ENCODE peak calls at places on chromosomes 1 and 21, in ten cellular contexts. L, H, Y, F, S, D, X, I, Q and W are unnamed samples.

GRCh38 chr21:42724226-42724920 is 71.0 kb downstream of the PDE9A start:
- DNase-seq in X (peak; percentile 63), L (peak; percentile 49), I (no peak), F (peak; percentile 91), D (no peak), H (no peak), Q (no peak), Y (no peak), S (peak; percentile 28), W (peak; percentile 35)

GRCh38 chr21:15289896-15290841 is 225.4 kb upstream of the NRIP1 start:
- DNase-seq in L (no peak), X (peak; percentile 2), F (peak; percentile 49), Q (peak; percentile 55), I (no peak), Y (peak; percentile 21), H (peak; percentile 46), S (no peak), D (no peak), W (no peak)

GRCh38 chr1:155127672-155128468 is at the start of gene EFNA1:
- DNase-seq in D (peak; percentile 77), Y (peak; percentile 48), Q (peak; percentile 44), S (peak; percentile 49), I (no peak), F (peak; percentile 5), L (no peak), X (peak; percentile 79), H (peak; percentile 81), W (no peak)

GRCh38 chr1:24102966-24103365 is 9.0 kb downstream of the MYOM3 start:
- DNase-seq in S (no peak), Y (no peak), L (no peak), D (no peak), F (no peak), I (peak; percentile 87), X (peak; percentile 58), H (no peak), Q (peak; percentile 68), W (no peak)

GRCh38 chr1:55353709-55354620 is 138.8 kb upstream of the USP24 start:
- DNase-seq in L (no peak), D (no peak), S (no peak), I (no peak), Y (no peak), Q (no peak), X (no peak), F (no peak), H (peak; percentile 5), W (no peak)

GRCh38 chr1:61392417-61393242 is 310.3 kb downstream of the NFIA start:
- DNase-seq in Y (no peak), X (no peak), I (no peak), F (no peak), H (no peak), Q (no peak), L (no peak), S (no peak), D (peak; percentile 26), W (no peak)

GRCh38 chr1:16175610-16176553 is 20.0 kb upstream of the EPHA2 start:
- DNase-seq in I (peak; percentile 92), L (peak; percentile 65), X (peak; percentile 97), Y (peak; percentile 94), S (peak; percentile 91), F (peak; percentile 94), Q (peak; percentile 92), H (peak; percentile 65), D (no peak), W (no peak)

GRCh38 chr21:38804030-38804616 is 1.6 kb upstream of the ETS2 start:
- DNase-seq in Q (no peak), H (no peak), Y (no peak), X (no peak), F (peak; percentile 44), S (no peak), L (no peak), I (peak; percentile 73), D (no peak), W (no peak)

GRCh38 chr1:227417622-227418245 is 99.4 kb upstream of the CDC42BPA start:
- DNase-seq in D (no peak), L (no peak), H (no peak), Q (no peak), X (no peak), Y (no peak), S (no peak), F (peak; percentile 59), I (no peak), W (no peak)

GRCh38 chr1:217393901-217394300 is 237.0 kb downstream of the GPATCH2 start:
- DNase-seq in Y (no peak), X (no peak), H (peak; percentile 58), S (no peak), F (peak; percentile 11), I (no peak), L (no peak), Q (no peak), D (no peak), W (peak; percentile 2)

GRCh38 chr21:44298301-44298700 is 1.6 kb upstream of the PFKL start:
- DNase-seq in Q (no peak), I (no peak), F (no peak), S (no peak), Y (no peak), H (no peak), D (no peak), L (no peak), X (no peak), W (no peak)

GRCh38 chr1:161179698-161180097 is 2.4 kb upstream of the B4GALT3 start:
- DNase-seq in D (no peak), X (no peak), F (no peak), L (no peak), Y (no peak), H (no peak), Q (no peak), S (no peak), I (no peak), W (no peak)

GRCh38 chr1:42189931-42190853 is 25.6 kb upstream of the GUCA2A start:
- DNase-seq in S (no peak), I (no peak), Q (no peak), H (no peak), L (no peak), D (no peak), Y (no peak), F (no peak), X (no peak), W (no peak)

GRCh38 chr1:5351366-5351765 is 640.9 kb downstream of the NPHP4 start:
- DNase-seq in F (no peak), Q (no peak), Y (no peak), X (no peak), H (no peak), S (no peak), D (no peak), L (no peak), I (no peak), W (no peak)
- TF ChIP-seq CTCF in F (no peak), Q (no peak), Y (no peak), X (no peak), H (no peak), S (no peak), D (peak; percentile 36), L (no peak), I (no peak), W (no peak)

GRCh38 chr1:145878724-145879123 is 6.9 kb downstream of the ANKRD35 start:
- DNase-seq in I (no peak), F (peak; percentile 64), Y (no peak), S (no peak), Q (no peak), D (no peak), H (no peak), X (no peak), L (no peak), W (no peak)
- H3K4me3 ChIP-seq in I (no peak overlapping the region), F (no peak overlapping the region), Y (no peak overlapping the region), S (no peak overlapping the region), Q (no peak overlapping the region), D (no peak overlapping the region), H (no peak overlapping the region), X (no peak overlapping the region), L (no peak overlapping the region), W (no peak overlapping the region)

DNA sequence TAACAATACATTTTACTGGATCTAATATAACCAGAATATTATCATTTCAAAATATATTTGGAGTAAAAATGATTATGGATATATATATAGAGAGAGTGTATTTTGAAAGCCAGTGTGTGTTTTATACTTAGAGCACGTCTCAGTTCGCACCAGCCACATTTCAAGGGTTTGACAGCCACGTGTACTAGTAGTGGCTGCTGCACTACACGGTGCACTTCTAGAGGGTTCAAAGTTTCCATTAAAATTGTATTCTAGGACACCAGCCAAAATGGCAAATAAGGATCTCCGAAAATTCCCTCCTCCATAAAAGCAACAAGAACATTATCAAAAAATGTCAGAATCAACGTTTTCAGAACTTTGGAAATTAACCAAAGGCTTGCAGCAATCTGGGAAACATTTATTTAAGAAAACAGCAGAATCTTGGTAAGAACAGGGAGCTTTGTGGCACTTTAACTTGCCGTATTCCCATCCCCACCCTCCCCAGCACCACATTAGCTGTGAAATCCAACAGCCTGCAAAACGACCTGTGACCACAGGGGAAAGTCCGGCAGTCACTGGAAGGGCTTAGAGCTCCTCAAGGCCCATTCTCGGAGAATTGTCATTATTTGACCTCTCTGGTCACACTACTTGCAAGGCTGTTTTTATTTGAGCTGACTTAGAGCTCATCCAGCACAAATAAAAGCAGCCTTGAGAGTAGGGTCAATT is 33.5 kb upstream of the MRPS6 start:
- DNase-seq in D (no peak), S (no peak), X (no peak), L (no peak), Y (no peak), Q (no peak), H (no peak), I (no peak), F (no peak), W (no peak)
- TF ChIP-seq CTCF in D (no peak), S (no peak), X (no peak), L (no peak), Y (no peak), Q (no peak), H (no peak), I (no peak), F (no peak), W (no peak)

GRCh38 chr1:185912504-185912903 is 178.3 kb downstream of the HMCN1 start:
- DNase-seq in Y (no peak), S (no peak), X (no peak), F (no peak), L (no peak), H (no peak), Q (no peak), D (no peak), I (no peak), W (no peak)

GRCh38 chr1:185911978-185912377 is 177.8 kb downstream of the HMCN1 start:
- DNase-seq in L (no peak), D (no peak), Y (no peak), H (no peak), I (no peak), X (no peak), S (no peak), F (no peak), Q (no peak), W (no peak)

GRCh38 chr1:185917646-185918045 is 183.5 kb downstream of the HMCN1 start:
- DNase-seq in X (peak; percentile 7), L (no peak), D (no peak), F (peak; percentile 65), Q (no peak), Y (no peak), I (no peak), S (no peak), H (peak; percentile 77), W (no peak)

GRCh38 chr1:185916866-185917265 is 182.7 kb downstream of the HMCN1 start:
- DNase-seq in Y (no peak), F (no peak), L (no peak), D (no peak), S (no peak), I (no peak), H (no peak), Q (no peak), X (no peak), W (no peak)

DNA sequence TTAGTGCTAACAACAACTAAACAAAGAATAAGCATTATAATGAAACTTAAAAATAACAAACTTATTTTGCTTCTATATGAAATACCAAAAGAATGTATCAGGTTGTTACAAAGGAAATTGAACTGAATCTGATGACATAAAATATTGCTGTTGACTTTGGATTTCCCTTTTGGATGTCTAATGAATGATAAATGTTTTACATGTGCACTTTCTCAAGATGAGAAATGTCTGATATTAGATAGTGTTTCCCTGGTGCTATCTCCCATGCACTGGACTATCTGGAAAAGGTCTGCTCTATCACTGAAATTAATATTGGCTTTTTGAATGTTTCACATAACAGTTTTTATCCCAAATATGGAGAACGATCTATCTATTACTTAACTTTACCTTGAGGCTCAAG is 179.9 kb downstream of the HMCN1 start:
- DNase-seq in L (no peak), S (no peak), Y (no peak), I (no peak), D (no peak), Q (no peak), F (no peak), H (no peak), X (no peak), W (no peak)
- H3K4me3 ChIP-seq in L (no peak overlapping the region), S (no peak overlapping the region), Y (no peak overlapping the region), I (no peak overlapping the region), D (no peak overlapping the region), Q (no peak overlapping the region), F (no peak overlapping the region), H (no peak overlapping the region), X (no peak overlapping the region), W (no peak overlapping the region)